ENCODE peak calls at places on chromosomes 13 and 19, in four cellular contexts. One of them, this sample, is unnamed.

GRCh38 chr19:56091066-56091490 is 30.0 kb downstream of the ZNF787 start:
- DNase-seq in cardiac fibroblast: peak; percentile 59
- DNase-seq in SK-N-DZ: no peak
- DNase-seq in MM.1S: no peak
- DNase-seq in this sample: peak; percentile 34

GRCh38 chr19:5247957-5248705 is 92.5 kb downstream of the PTPRS start:
- DNase-seq in cardiac fibroblast: no peak
- DNase-seq in SK-N-DZ: no peak
- DNase-seq in MM.1S: no peak
- DNase-seq in this sample: no peak

GRCh38 chr13:94706101-94706853 is 6.1 kb downstream of the SOX21 start:
- DNase-seq in cardiac fibroblast: no peak
- DNase-seq in SK-N-DZ: no peak
- DNase-seq in MM.1S: no peak
- DNase-seq in this sample: no peak

GRCh38 chr13:113729329-113730019 is 29.6 kb upstream of the TMEM255B start:
- DNase-seq in cardiac fibroblast: no peak
- DNase-seq in SK-N-DZ: no peak
- DNase-seq in MM.1S: no peak
- DNase-seq in this sample: no peak

GRCh38 chr13:41365636-41366035 is 54.6 kb downstream of the NAA16 start:
- DNase-seq in cardiac fibroblast: peak; percentile 20
- DNase-seq in SK-N-DZ: no peak
- DNase-seq in MM.1S: no peak
- DNase-seq in this sample: peak; percentile 70

GRCh38 chr19:43618921-43619261 is 538 bp downstream of the ZNF428 start:
- DNase-seq in cardiac fibroblast: no peak
- DNase-seq in SK-N-DZ: peak; percentile 81
- DNase-seq in MM.1S: peak; percentile 61
- DNase-seq in this sample: no peak

GRCh38 chr19:16153582-16154336 is 10.3 kb downstream of the HSH2D start:
- DNase-seq in cardiac fibroblast: no peak
- DNase-seq in SK-N-DZ: peak; percentile 8
- DNase-seq in MM.1S: peak; percentile 71
- DNase-seq in this sample: no peak

GRCh38 chr19:4258181-4258580 is 11.3 kb downstream of the YJU2 start:
- DNase-seq in cardiac fibroblast: no peak
- DNase-seq in SK-N-DZ: no peak
- DNase-seq in MM.1S: no peak
- DNase-seq in this sample: no peak

GRCh38 chr13:40230833-40231266 is 435.6 kb downstream of the FOXO1 start:
- DNase-seq in cardiac fibroblast: peak; percentile 85
- DNase-seq in SK-N-DZ: no peak
- DNase-seq in MM.1S: no peak
- DNase-seq in this sample: peak; percentile 73

GRCh38 chr13:93730780-93731179 is 504.2 kb downstream of the GPC6 start:
- DNase-seq in cardiac fibroblast: peak; percentile 68
- DNase-seq in SK-N-DZ: no peak
- DNase-seq in MM.1S: no peak
- DNase-seq in this sample: no peak

GRCh38 chr19:49340865-49341718 is 5.9 kb downstream of the CD37 start:
- DNase-seq in cardiac fibroblast: no peak
- DNase-seq in SK-N-DZ: no peak
- DNase-seq in MM.1S: no peak
- DNase-seq in this sample: no peak

GRCh38 chr19:49847731-49848696 is 2.9 kb upstream of the PTOV1 start:
- DNase-seq in cardiac fibroblast: peak; percentile 85
- DNase-seq in SK-N-DZ: no peak
- DNase-seq in MM.1S: no peak
- DNase-seq in this sample: peak; percentile 94

GRCh38 chr13:75359266-75359665 is 122.7 kb downstream of the TBC1D4 start:
- DNase-seq in cardiac fibroblast: peak; percentile 72
- DNase-seq in SK-N-DZ: no peak
- DNase-seq in MM.1S: no peak
- DNase-seq in this sample: peak; percentile 84

GRCh38 chr13:34933349-34933748 is 8.7 kb upstream of the NBEA start:
- DNase-seq in cardiac fibroblast: no peak
- DNase-seq in SK-N-DZ: no peak
- DNase-seq in MM.1S: no peak
- DNase-seq in this sample: no peak

GRCh38 chr19:17235618-17236413 is 9.8 kb downstream of the OCEL1 start:
- DNase-seq in cardiac fibroblast: peak; percentile 78
- DNase-seq in SK-N-DZ: peak; percentile 64
- DNase-seq in MM.1S: peak; percentile 74
- DNase-seq in this sample: peak; percentile 79

GRCh38 chr19:55590621-55591020 is 8.7 kb downstream of the FIZ1 start:
- DNase-seq in cardiac fibroblast: no peak
- DNase-seq in SK-N-DZ: no peak
- DNase-seq in MM.1S: no peak
- DNase-seq in this sample: peak; percentile 24

GRCh38 chr13:67228909-67229308 is 1.2 kb downstream of the PCDH9 start:
- DNase-seq in cardiac fibroblast: peak; percentile 31
- DNase-seq in SK-N-DZ: peak; percentile 21
- DNase-seq in MM.1S: no peak
- DNase-seq in this sample: peak; percentile 33

GRCh38 chr13:98481511-98481951 is 95.4 kb downstream of the STK24 start:
- DNase-seq in cardiac fibroblast: no peak
- DNase-seq in SK-N-DZ: no peak
- DNase-seq in MM.1S: no peak
- DNase-seq in this sample: no peak

GRCh38 chr13:110339263-110339662 is 32.2 kb downstream of the COL4A2 start:
- DNase-seq in cardiac fibroblast: no peak
- DNase-seq in SK-N-DZ: no peak
- DNase-seq in MM.1S: no peak
- DNase-seq in this sample: no peak

GRCh38 chr19:45752639-45753038 is 16.4 kb downstream of the SIX5 start:
- DNase-seq in cardiac fibroblast: no peak
- DNase-seq in SK-N-DZ: no peak
- DNase-seq in MM.1S: no peak
- DNase-seq in this sample: no peak

GRCh38 chr13:113118328-113119021 is 4.1 kb upstream of the F10 start:
- DNase-seq in cardiac fibroblast: no peak
- DNase-seq in SK-N-DZ: no peak
- DNase-seq in MM.1S: no peak
- DNase-seq in this sample: no peak

GRCh38 chr19:771332-771785 is 20.4 kb downstream of the MISP start:
- DNase-seq in cardiac fibroblast: peak; percentile 78
- DNase-seq in SK-N-DZ: peak; percentile 60
- DNase-seq in MM.1S: peak; percentile 22
- DNase-seq in this sample: peak; percentile 70